ENCODE peak calls at places on chromosomes 2 and 18, in seven cellular contexts. E, U, O, R, N, L and H are unnamed samples. For H3K36me3, the result is how much of the 10 kb centered on the place peaks cover.

GRCh38 chr2:136356111-136357033 is 238.4 kb upstream of the CXCR4 start:
- DNase-seq in E (no peak), U (no peak), O (no peak), R (no peak), N (no peak), L (no peak), H (no peak)

GRCh38 chr2:143807192-143807591 is 678.0 kb downstream of the ARHGAP15 start:
- DNase-seq in E (no peak), U (no peak), O (no peak), R (no peak), N (no peak), L (no peak), H (no peak)

GRCh38 chr2:203650860-203651613 is 55.4 kb upstream of the CD28 start:
- DNase-seq in E (no peak), U (no peak), O (peak), R (no peak), N (no peak), L (no peak), H (peak)

GRCh38 chr18:24209558-24209957 is 70.7 kb downstream of the CABYR start:
- DNase-seq in E (no peak), U (no peak), O (no peak), R (no peak), N (no peak), L (no peak), H (no peak)

GRCh38 chr18:55488473-55488872 is 99.5 kb downstream of the TCF4 start:
- DNase-seq in E (no peak), U (no peak), O (no peak), R (no peak), N (no peak), L (no peak), H (no peak)

GRCh38 chr2:124778076-124778475 is 753.0 kb downstream of the CNTNAP5 start:
- DNase-seq in E (no peak), U (no peak), O (no peak), R (no peak), N (no peak), L (no peak), H (no peak)

GRCh38 chr18:50707841-50708240 is 112.0 kb downstream of the MRO start:
- DNase-seq in E (no peak), U (peak), O (no peak), R (no peak), N (no peak), L (no peak), H (peak)

GRCh38 chr2:20514596-20515269 is 67.9 kb downstream of the RHOB start:
- DNase-seq in E (no peak), U (peak), O (no peak), R (no peak), N (peak), L (no peak), H (no peak)

GRCh38 chr2:144198116-144198515 is 321.8 kb downstream of the ZEB2 start:
- DNase-seq in E (no peak), U (no peak), O (no peak), R (no peak), N (no peak), L (no peak), H (peak)

GRCh38 chr2:101115664-101116063 is 35.5 kb downstream of the TBC1D8 start:
- DNase-seq in E (no peak), U (no peak), O (no peak), R (no peak), N (no peak), L (no peak), H (no peak)

GRCh38 chr2:196274387-196274809 is 103.0 kb upstream of the STK17B start:
- DNase-seq in E (no peak), U (no peak), O (no peak), R (no peak), N (no peak), L (no peak), H (no peak)

GRCh38 chr2:210287301-210287700 is 27.7 kb downstream of the MYL1 start:
- DNase-seq in E (no peak), U (no peak), O (no peak), R (no peak), N (no peak), L (no peak), H (no peak)

GRCh38 chr18:68714356-68714706 is 577 bp downstream of the TMX3 start:
- DNase-seq in E (no peak), U (no peak), O (no peak), R (no peak), N (no peak), L (no peak), H (no peak)

GRCh38 chr18:22556271-22556990 is 138.7 kb upstream of the CTAGE1 start:
- DNase-seq in E (no peak), U (no peak), O (peak), R (no peak), N (peak), L (no peak), H (peak)

GRCh38 chr2:18119883-18120282 is 241.4 kb downstream of the KCNS3 start:
- DNase-seq in E (no peak), U (no peak), O (no peak), R (no peak), N (no peak), L (no peak), H (peak)

GRCh38 chr2:190451561-190452176 is 43.5 kb downstream of the MFSD6 start:
- DNase-seq in E (no peak), U (no peak), O (no peak), R (no peak), N (no peak), L (no peak), H (no peak)

GRCh38 chr2:34102359-34102758 is 503.3 kb upstream of the FAM98A start:
- DNase-seq in E (no peak), U (no peak), O (no peak), R (no peak), N (no peak), L (no peak), H (no peak)

GRCh38 chr2:102111823-102112222 is 30.7 kb upstream of the IL1R1 start:
- DNase-seq in E (no peak), U (no peak), O (no peak), R (no peak), N (no peak), L (no peak), H (no peak)

GRCh38 chr2:20577495-20578235 is 73.2 kb downstream of the HS1BP3 start:
- DNase-seq in E (no peak), U (peak), O (no peak), R (no peak), N (peak), L (peak), H (no peak)

GRCh38 chr2:96112501-96113366 is 3.6 kb downstream of the ADRA2B start:
- DNase-seq in E (no peak), U (peak), O (no peak), R (no peak), N (peak), L (no peak), H (no peak)

GRCh38 chr18:9659499-9660387 is 45.4 kb upstream of the PPP4R1 start:
- DNase-seq in E (no peak), U (no peak), O (no peak), R (no peak), N (no peak), L (no peak), H (no peak)

GRCh38 chr2:65430515-65431416 is 1.6 kb downstream of the SPRED2 start:
- DNase-seq in E (no peak), U (peak), O (peak), R (peak), N (peak), L (no peak), H (peak)

GRCh38 chr2:108199726-108200125 is 40.0 kb upstream of the SULT1C3 start:
- DNase-seq in E (no peak), U (no peak), O (no peak), R (no peak), N (no peak), L (no peak), H (no peak)

GRCh38 chr18:25099838-25100393 is 252.1 kb downstream of the ZNF521 start:
- DNase-seq in E (no peak), U (no peak), O (no peak), R (no peak), N (no peak), L (no peak), H (no peak)

GRCh38 chr2:107986278-107987217 is at the start of gene SLC5A7:
- DNase-seq in E (no peak), U (no peak), O (no peak), R (no peak), N (no peak), L (no peak), H (no peak)

GRCh38 chr18:72456802-72457201 is 87.3 kb downstream of the CBLN2 start:
- DNase-seq in E (no peak), U (no peak), O (no peak), R (no peak), N (no peak), L (no peak), H (no peak)

GRCh38 chr2:204691911-204692510 is 146.7 kb downstream of the PARD3B start:
- DNase-seq in E (no peak), U (no peak), O (peak), R (no peak), N (no peak), L (no peak), H (peak)

GRCh38 chr2:52341732-52342131 is 1309.8 kb upstream of the NRXN1 start:
- DNase-seq in E (no peak), U (no peak), O (no peak), R (no peak), N (no peak), L (no peak), H (no peak)

GRCh38 chr2:208064220-208064951 is 39.1 kb upstream of the PLEKHM3 start:
- DNase-seq in E (no peak), U (no peak), O (no peak), R (no peak), N (no peak), L (no peak), H (no peak)

GRCh38 chr2:88580088-88580487 is 47.2 kb downstream of the EIF2AK3 start:
- DNase-seq in E (no peak), U (no peak), O (no peak), R (no peak), N (no peak), L (no peak), H (no peak)

GRCh38 chr18:2978626-2979025 is 34.3 kb downstream of the LPIN2 start:
- DNase-seq in E (no peak), U (no peak), O (no peak), R (no peak), N (no peak), L (no peak), H (no peak)

GRCh38 chr2:237048595-237048994 is 37.1 kb upstream of the COPS8 start:
- DNase-seq in E (no peak), U (no peak), O (no peak), R (no peak), N (no peak), L (no peak), H (no peak)

GRCh38 chr2:135985826-135986393 is 484 bp upstream of the DARS1 start:
- DNase-seq in E (no peak), U (no peak), O (no peak), R (no peak), N (no peak), L (no peak), H (no peak)

GRCh38 chr2:150784389-150784788 is 296.9 kb upstream of the RND3 start:
- DNase-seq in E (no peak), U (no peak), O (no peak), R (no peak), N (no peak), L (no peak), H (no peak)

GRCh38 chr18:12750708-12751502 is 48.1 kb downstream of the PSMG2 start:
- DNase-seq in E (no peak), U (no peak), O (no peak), R (no peak), N (no peak), L (no peak), H (no peak)

GRCh38 chr2:233441161-233442027 is 87.1 kb downstream of the DGKD start:
- DNase-seq in E (no peak), U (peak), O (no peak), R (peak), N (no peak), L (no peak), H (no peak)

GRCh38 chr2:715038-715437 is 37.8 kb upstream of the TMEM18 start:
- DNase-seq in E (no peak), U (no peak), O (no peak), R (no peak), N (no peak), L (no peak), H (no peak)
- H3K27ac ChIP-seq in E (no peak), U (no peak), O (no peak), R (no peak), N (no peak), L (no peak), H (no peak)

DNA sequence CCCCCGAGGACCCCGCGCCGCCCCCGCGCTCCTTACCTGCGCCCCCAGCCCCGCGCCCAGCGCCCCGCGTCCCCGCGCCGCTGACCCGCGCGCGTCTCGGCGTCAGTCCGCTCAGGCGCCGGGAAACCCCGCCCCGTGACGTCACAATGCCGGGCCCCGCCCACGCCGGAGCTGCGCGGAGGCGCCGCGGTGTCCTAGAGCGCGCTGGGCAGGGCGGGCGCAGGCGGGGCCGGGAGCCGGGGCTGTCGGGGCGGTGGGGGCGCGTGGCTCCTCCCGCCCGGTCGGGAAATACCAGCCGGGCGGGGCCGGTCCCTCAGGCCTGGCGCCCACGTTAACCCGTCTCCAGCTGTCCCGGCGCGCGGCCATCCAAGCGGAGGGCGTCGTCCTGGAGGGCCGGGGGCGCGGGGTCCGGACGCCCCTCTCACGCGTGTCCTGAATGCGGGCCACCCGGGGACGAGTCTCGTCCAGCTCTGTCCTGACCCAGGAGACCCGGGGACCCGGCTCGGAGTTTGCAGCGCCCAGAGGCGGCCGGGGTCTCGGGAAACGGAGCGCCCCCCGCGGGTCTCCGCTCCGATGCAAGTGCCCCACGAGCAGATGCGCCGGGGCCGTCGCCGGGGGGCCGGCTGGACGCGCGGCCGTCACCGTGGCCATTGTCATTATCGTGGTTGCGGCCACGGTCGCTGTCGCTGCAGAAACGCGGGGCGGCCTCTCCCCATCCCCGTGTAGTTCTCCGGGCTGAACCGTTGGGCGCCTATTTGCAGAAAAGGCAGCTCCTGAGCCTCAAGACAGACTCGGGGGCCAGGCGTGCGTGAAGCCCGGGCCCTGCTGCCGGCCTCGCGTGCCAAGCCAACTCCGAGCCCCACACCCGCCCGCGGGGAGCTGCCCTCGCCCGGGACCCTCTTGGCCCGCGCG is at the start of gene SLC66A2:
- DNase-seq in E (peak), U (peak), O (peak), R (peak), N (peak), L (peak), H (peak)
- TF ChIP-seq POLR2A in E (peak), U (peak), O (no peak), R (no peak), N (peak), L (no peak), H (no peak)

DNA sequence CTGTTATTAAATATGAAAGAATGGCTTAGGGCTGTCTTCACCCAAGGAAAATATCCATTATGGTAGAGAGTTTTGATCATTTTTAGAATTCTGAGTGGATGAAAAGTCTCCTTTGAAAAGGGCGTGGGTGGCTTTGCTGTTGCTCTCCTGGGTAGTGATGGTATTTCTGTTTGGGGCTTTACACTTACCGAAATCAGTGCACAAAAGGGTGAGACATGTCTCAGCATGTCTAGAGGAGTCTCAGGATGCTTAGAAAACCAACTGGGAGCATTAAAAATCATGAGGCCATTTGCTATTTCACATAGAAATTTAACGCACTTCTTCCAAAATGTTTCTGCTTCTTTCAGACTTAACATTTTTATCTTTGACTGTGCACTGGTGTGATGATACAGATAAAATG is 49.6 kb downstream of the ZCCHC2 start:
- DNase-seq in E (no peak), U (no peak), O (no peak), R (no peak), N (no peak), L (no peak), H (no peak)
- H3K36me3 ChIP-seq in E (under half), U (half or more), O (under half), R (half or more), N (half or more), L (under half), H (under half)

GRCh38 chr2:73246850-73247249 is 12.7 kb downstream of the CCT7 start:
- DNase-seq in E (no peak), U (no peak), O (no peak), R (no peak), N (no peak), L (no peak), H (no peak)
- H3K27ac ChIP-seq in E (no peak), U (no peak), O (no peak), R (no peak), N (no peak), L (no peak), H (no peak)

GRCh38 chr2:27095745-27096651 is 9.4 kb downstream of the KHK start:
- DNase-seq in E (no peak), U (peak), O (peak), R (no peak), N (peak), L (no peak), H (peak)
- TF ChIP-seq POLR2A in E (no peak), U (no peak), O (no peak), R (no peak), N (no peak), L (no peak), H (no peak)

DNA sequence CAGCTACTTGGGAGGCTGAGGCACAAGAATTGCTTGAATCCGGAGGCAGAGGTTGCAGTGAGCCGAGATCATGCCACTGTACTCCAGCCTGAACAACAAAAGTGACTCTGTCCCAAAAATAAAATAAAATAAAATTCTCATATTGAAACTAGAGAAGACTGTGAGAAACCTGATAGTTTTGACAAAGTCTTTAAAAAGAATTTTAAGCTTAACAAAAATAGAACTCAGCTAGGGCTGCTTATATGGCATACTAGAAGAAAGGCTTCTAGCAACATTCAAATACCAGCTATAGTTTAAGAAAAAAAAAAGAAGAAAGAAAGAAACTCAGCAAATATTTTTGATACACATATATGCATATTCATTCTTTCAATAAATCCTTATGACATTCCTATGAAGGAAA is 13.6 kb downstream of the HADHA start:
- DNase-seq in E (no peak), U (no peak), O (no peak), R (no peak), N (no peak), L (no peak), H (no peak)
- H3K36me3 ChIP-seq in E (half or more), U (half or more), O (half or more), R (half or more), N (half or more), L (under half), H (under half)

GRCh38 chr18:36045241-36045999 is 21.9 kb downstream of the RPRD1A start:
- DNase-seq in E (no peak), U (no peak), O (no peak), R (no peak), N (no peak), L (no peak), H (no peak)
- H3K27ac ChIP-seq in E (no peak), U (no peak), O (no peak), R (peak), N (no peak), L (no peak), H (no peak)

DNA sequence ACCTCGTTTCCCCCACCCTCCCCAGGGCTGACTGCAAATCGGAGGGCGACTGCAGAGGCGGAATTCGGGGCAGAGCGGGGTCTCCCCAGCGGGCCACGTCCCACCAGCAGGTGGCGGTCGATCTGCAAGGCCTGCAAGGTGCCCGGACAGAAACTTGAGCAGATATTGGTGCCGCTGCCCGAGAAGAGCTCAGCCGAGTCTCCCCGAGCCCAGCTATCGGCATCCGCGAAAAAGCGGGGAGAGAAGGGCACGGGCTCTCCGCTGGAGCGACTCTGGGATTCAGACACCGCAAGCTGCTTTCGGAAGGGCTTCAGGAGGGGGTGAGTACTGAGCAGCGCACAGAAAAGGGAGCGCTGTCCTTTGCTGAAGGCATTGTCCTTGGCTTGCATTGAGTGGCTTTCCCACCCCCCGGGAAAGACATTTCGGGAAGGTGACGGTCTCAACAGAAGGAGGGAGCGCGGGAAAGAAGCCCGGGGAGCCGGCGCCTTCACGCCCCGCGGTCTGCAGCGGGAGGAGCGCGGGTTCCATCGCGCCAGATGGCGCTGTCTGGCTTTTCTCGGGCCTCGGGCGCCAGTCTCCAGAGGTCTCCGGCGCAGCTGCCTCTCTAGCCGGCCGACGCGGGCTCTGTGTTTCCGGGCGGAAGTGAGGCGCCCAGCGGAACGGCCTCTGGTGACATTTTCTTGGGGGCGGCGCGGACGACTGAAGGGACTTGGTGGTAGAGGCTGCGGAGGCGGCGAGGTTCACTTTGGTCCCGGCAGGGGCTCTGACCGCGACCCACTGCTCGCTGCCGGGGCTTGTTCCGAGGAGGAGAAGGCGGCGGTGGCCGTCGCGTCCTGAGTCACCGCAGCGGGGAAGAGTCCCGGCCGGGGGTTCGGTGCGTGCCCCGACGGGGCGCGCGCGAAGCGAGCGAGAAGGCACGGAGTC is 69.5 kb downstream of the HAUS1 start:
- DNase-seq in E (peak), U (peak), O (peak), R (peak), N (peak), L (peak), H (peak)
- TF ChIP-seq POLR2A in E (peak), U (no peak), O (peak), R (no peak), N (no peak), L (no peak), H (peak)

GRCh38 chr2:36357506-36358316 is 2.1 kb downstream of the CRIM1 start:
- DNase-seq in E (no peak), U (peak), O (no peak), R (no peak), N (peak), L (no peak), H (peak)

GRCh38 chr2:36358317-36358659 is 2.7 kb downstream of the CRIM1 start:
- DNase-seq in E (no peak), U (no peak), O (no peak), R (no peak), N (no peak), L (no peak), H (no peak)

GRCh38 chr2:36360834-36361233 is 5.3 kb downstream of the CRIM1 start:
- DNase-seq in E (no peak), U (no peak), O (no peak), R (no peak), N (no peak), L (no peak), H (no peak)

GRCh38 chr2:36360063-36360462 is 4.5 kb downstream of the CRIM1 start:
- DNase-seq in E (no peak), U (no peak), O (no peak), R (no peak), N (no peak), L (no peak), H (no peak)

GRCh38 chr2:36359006-36359580 is 3.5 kb downstream of the CRIM1 start:
- DNase-seq in E (no peak), U (no peak), O (no peak), R (no peak), N (no peak), L (no peak), H (no peak)
- H3K36me3 ChIP-seq in E (under half), U (under half), O (under half), R (under half), N (under half), L (under half), H (under half)